ENCODE peak calls at places on chromosomes 5 and 9, in six cellular contexts. X is lower lobe of right lung, D is SJSA1, J is tibial nerve, L is psoas muscle, F is fibroblast of lung. P is an unnamed sample.

GRCh38 chr5:29229461-29229860 is 1964.0 kb upstream of the CDH6 start:
- DNase-seq in X (no peak), D (no peak), J (no peak), L (no peak), F (no peak), P (no peak)

GRCh38 chr9:70484232-70485130 is 70.0 kb upstream of the KLF9 start:
- DNase-seq in X (no peak), D (no peak), J (no peak), L (no peak), F (peak; percentile 67), P (peak; percentile 81)

GRCh38 chr9:107711528-107711927 is 222.0 kb upstream of the KLF4 start:
- DNase-seq in X (no peak), D (peak; percentile 80), J (no peak), L (peak; percentile 30), F (peak; percentile 89), P (peak; percentile 86)

GRCh38 chr9:38177680-38178079 is 108.7 kb upstream of the SHB start:
- DNase-seq in X (no peak), D (no peak), J (no peak), L (no peak), F (no peak), P (no peak)

GRCh38 chr5:71924980-71925379 is 182.3 kb upstream of the MAP1B start:
- DNase-seq in X (no peak), D (no peak), J (no peak), L (no peak), F (peak; percentile 67), P (no peak)

GRCh38 chr9:138100711-138101349 is 223.2 kb downstream of the CACNA1B start:
- DNase-seq in X (peak; percentile 36), D (no peak), J (no peak), L (no peak), F (no peak), P (no peak)

GRCh38 chr5:171759777-171760176 is 25.8 kb upstream of the SMIM23 start:
- DNase-seq in X (no peak), D (no peak), J (no peak), L (no peak), F (no peak), P (no peak)

GRCh38 chr9:84697494-84698114 is 28.1 kb downstream of the NTRK2 start:
- DNase-seq in X (peak; percentile 75), D (peak; percentile 88), J (peak; percentile 59), L (peak; percentile 64), F (peak; percentile 47), P (peak; percentile 72)

GRCh38 chr5:5826911-5827310 is 404.4 kb downstream of the ICE1 start:
- DNase-seq in X (no peak), D (peak; percentile 92), J (no peak), L (no peak), F (peak; percentile 7), P (no peak)

GRCh38 chr9:122261469-122261881 is 3.2 kb downstream of the RBM18 start:
- DNase-seq in X (peak; percentile 70), D (peak; percentile 72), J (peak; percentile 61), L (peak; percentile 48), F (peak; percentile 42), P (peak; percentile 84)

GRCh38 chr5:124480022-124480421 is 266.4 kb downstream of the ZNF608 start:
- DNase-seq in X (no peak), D (no peak), J (no peak), L (no peak), F (no peak), P (no peak)

GRCh38 chr5:15425802-15426201 is 74.2 kb upstream of the FBXL7 start:
- DNase-seq in X (no peak), D (no peak), J (no peak), L (no peak), F (peak; percentile 27), P (no peak)

GRCh38 chr5:140292212-140293040 is 10.5 kb downstream of the PFDN1 start:
- DNase-seq in X (no peak), D (no peak), J (no peak), L (no peak), F (peak; percentile 57), P (no peak)
- H3K4me1 ChIP-seq in X (peaks cover 47% of the 10 kb centered on the region), D (peaks cover 50% of the 10 kb centered on the region), J (peaks cover 27% of the 10 kb centered on the region), L (peaks cover 88% of the 10 kb centered on the region), F (peaks cover 10% of the 10 kb centered on the region), P (peaks cover 13% of the 10 kb centered on the region)

GRCh38 chr5:151225475-151225874 is 1.6 kb upstream of the CCDC69 start:
- DNase-seq in X (no peak), D (no peak), J (no peak), L (no peak), F (no peak), P (no peak)

GRCh38 chr5:151222769-151223446 is 984 bp downstream of the CCDC69 start:
- DNase-seq in X (peak; percentile 74), D (no peak), J (no peak), L (peak; percentile 59), F (no peak), P (no peak)

GRCh38 chr5:151225071-151225470 is 1.2 kb upstream of the CCDC69 start:
- DNase-seq in X (no peak), D (no peak), J (no peak), L (no peak), F (no peak), P (no peak)

GRCh38 chr5:151223447-151224264 is at the start of gene CCDC69:
- DNase-seq in X (peak; percentile 89), D (peak; percentile 67), J (peak; percentile 57), L (peak; percentile 81), F (peak; percentile 80), P (peak; percentile 70)

DNA sequence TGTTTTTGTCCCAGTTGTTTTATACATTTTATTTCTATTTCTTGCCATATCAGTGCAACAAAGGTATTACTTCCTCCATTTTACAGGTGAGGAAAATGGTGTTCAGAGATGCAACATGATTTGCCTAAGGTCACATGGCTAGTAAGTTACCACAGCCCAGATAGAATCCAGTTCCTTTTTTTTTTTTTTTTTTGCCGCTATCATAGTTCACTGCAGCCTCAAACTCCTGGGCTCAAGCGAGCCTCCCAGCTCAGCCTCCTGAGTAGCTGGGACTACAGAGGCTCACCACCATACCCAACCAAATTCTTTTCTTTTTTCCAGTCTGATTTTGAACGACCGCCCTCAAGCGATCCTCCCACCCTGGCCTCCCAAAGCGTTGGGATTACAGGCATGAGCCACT is 480 bp upstream of the CCDC69 start:
- DNase-seq in X (no peak), D (no peak), J (no peak), L (no peak), F (no peak), P (no peak)
- H3K27ac ChIP-seq in X (peak overlapping the region; percentile 94), D (no peak overlapping the region), J (peak overlapping the region; percentile 90), L (peak overlapping the region; percentile 88), F (no peak overlapping the region), P (no peak overlapping the region)

GRCh38 chr9:120879421-120879820 is 2.4 kb upstream of the PHF19 start:
- DNase-seq in X (no peak), D (no peak), J (no peak), L (no peak), F (no peak), P (no peak)
- H3K4me1 ChIP-seq in X (peaks cover 12% of the 10 kb centered on the region), D (peaks cover 26% of the 10 kb centered on the region), J (peaks cover 19% of the 10 kb centered on the region), L (no peaks in the 10 kb centered on the region), F (peaks cover 8% of the 10 kb centered on the region), P (peaks cover 9% of the 10 kb centered on the region)

GRCh38 chr5:56479701-56480304 is 246.7 kb upstream of the ANKRD55 start:
- DNase-seq in X (no peak), D (no peak), J (no peak), L (no peak), F (peak; percentile 34), P (no peak)

GRCh38 chr5:56481147-56481997 is 248.2 kb upstream of the ANKRD55 start:
- DNase-seq in X (peak; percentile 63), D (no peak), J (no peak), L (peak; percentile 33), F (peak; percentile 15), P (peak; percentile 11)

GRCh38 chr5:56480305-56481146 is 247.4 kb upstream of the ANKRD55 start:
- DNase-seq in X (peak; percentile 63), D (peak; percentile 53), J (peak; percentile 44), L (peak; percentile 53), F (peak; percentile 75), P (peak; percentile 48)

GRCh38 chr5:56478062-56478461 is 244.9 kb upstream of the ANKRD55 start:
- DNase-seq in X (no peak), D (no peak), J (no peak), L (no peak), F (no peak), P (no peak)

GRCh38 chr5:56479126-56479525 is 246.0 kb upstream of the ANKRD55 start:
- DNase-seq in X (no peak), D (no peak), J (no peak), L (no peak), F (no peak), P (no peak)
- H3K27ac ChIP-seq in X (no peak overlapping the region), D (no peak overlapping the region), J (peak overlapping the region; percentile 93), L (no peak overlapping the region), F (no peak overlapping the region), P (no peak overlapping the region)